ENCODE peak calls at places on chromosomes 13 and 19, in eight cellular contexts. One of them, this sample, is unnamed.

GRCh38 chr19:46766569-46767317 is 20.5 kb upstream of the STRN4 start:
- DNase-seq in HCT116: no peak
- DNase-seq in CD8-positive, alpha-beta memory T cell: peak
- DNase-seq in neuronal stem cell: no peak
- DNase-seq in tibial nerve: no peak
- DNase-seq in ovary: no peak
- DNase-seq in GM23338: peak
- DNase-seq in A549: no peak
- DNase-seq in this sample: peak

GRCh38 chr13:44961997-44962396 is 27.3 kb downstream of the NUFIP1 start:
- DNase-seq in HCT116: no peak
- DNase-seq in CD8-positive, alpha-beta memory T cell: no peak
- DNase-seq in neuronal stem cell: no peak
- DNase-seq in tibial nerve: no peak
- DNase-seq in ovary: no peak
- DNase-seq in GM23338: no peak
- DNase-seq in A549: no peak
- DNase-seq in this sample: no peak

GRCh38 chr19:53549354-53549753 is 11.4 kb downstream of the ZNF331 start:
- DNase-seq in HCT116: no peak
- DNase-seq in CD8-positive, alpha-beta memory T cell: no peak
- DNase-seq in neuronal stem cell: no peak
- DNase-seq in tibial nerve: no peak
- DNase-seq in ovary: no peak
- DNase-seq in GM23338: peak
- DNase-seq in A549: no peak
- DNase-seq in this sample: no peak

GRCh38 chr19:8609210-8610040 is 1.1 kb downstream of the ADAMTS10 start:
- DNase-seq in HCT116: peak
- DNase-seq in CD8-positive, alpha-beta memory T cell: no peak
- DNase-seq in neuronal stem cell: peak
- DNase-seq in tibial nerve: no peak
- DNase-seq in ovary: peak
- DNase-seq in GM23338: peak
- DNase-seq in A549: peak
- DNase-seq in this sample: no peak

GRCh38 chr13:110307697-110308376 is 753 bp downstream of the COL4A2 start:
- DNase-seq in HCT116: no peak
- DNase-seq in CD8-positive, alpha-beta memory T cell: no peak
- DNase-seq in neuronal stem cell: peak
- DNase-seq in tibial nerve: no peak
- DNase-seq in ovary: peak
- DNase-seq in GM23338: peak
- DNase-seq in A549: no peak
- DNase-seq in this sample: no peak

GRCh38 chr13:111859361-111860105 is 207.4 kb upstream of the SOX1 start:
- DNase-seq in HCT116: no peak
- DNase-seq in CD8-positive, alpha-beta memory T cell: no peak
- DNase-seq in neuronal stem cell: no peak
- DNase-seq in tibial nerve: no peak
- DNase-seq in ovary: no peak
- DNase-seq in GM23338: no peak
- DNase-seq in A549: no peak
- DNase-seq in this sample: no peak

GRCh38 chr19:39692822-39693221 is 11.5 kb upstream of the LGALS14 start:
- DNase-seq in HCT116: no peak
- DNase-seq in CD8-positive, alpha-beta memory T cell: no peak
- DNase-seq in neuronal stem cell: no peak
- DNase-seq in tibial nerve: no peak
- DNase-seq in ovary: no peak
- DNase-seq in GM23338: no peak
- DNase-seq in A549: no peak
- DNase-seq in this sample: no peak

GRCh38 chr13:73169971-73170370 is 111.2 kb downstream of the KLF5 start:
- DNase-seq in HCT116: no peak
- DNase-seq in CD8-positive, alpha-beta memory T cell: no peak
- DNase-seq in neuronal stem cell: no peak
- DNase-seq in tibial nerve: no peak
- DNase-seq in ovary: no peak
- DNase-seq in GM23338: peak
- DNase-seq in A549: no peak
- DNase-seq in this sample: no peak

GRCh38 chr13:110156186-110157065 is 150.5 kb downstream of the COL4A1 start:
- DNase-seq in HCT116: no peak
- DNase-seq in CD8-positive, alpha-beta memory T cell: no peak
- DNase-seq in neuronal stem cell: no peak
- DNase-seq in tibial nerve: no peak
- DNase-seq in ovary: no peak
- DNase-seq in GM23338: no peak
- DNase-seq in A549: no peak
- DNase-seq in this sample: no peak

GRCh38 chr13:50612717-50613116 is 230.8 kb downstream of the DLEU7 start:
- DNase-seq in HCT116: no peak
- DNase-seq in CD8-positive, alpha-beta memory T cell: no peak
- DNase-seq in neuronal stem cell: no peak
- DNase-seq in tibial nerve: no peak
- DNase-seq in ovary: no peak
- DNase-seq in GM23338: no peak
- DNase-seq in A549: no peak
- DNase-seq in this sample: no peak

GRCh38 chr13:87344176-87344575 is 327.0 kb upstream of the SLITRK5 start:
- DNase-seq in HCT116: no peak
- DNase-seq in CD8-positive, alpha-beta memory T cell: no peak
- DNase-seq in neuronal stem cell: no peak
- DNase-seq in tibial nerve: no peak
- DNase-seq in ovary: no peak
- DNase-seq in GM23338: peak
- DNase-seq in A549: no peak
- DNase-seq in this sample: no peak

GRCh38 chr19:3056454-3057016 is 5.8 kb downstream of the TLE5 start:
- DNase-seq in HCT116: no peak
- DNase-seq in CD8-positive, alpha-beta memory T cell: no peak
- DNase-seq in neuronal stem cell: no peak
- DNase-seq in tibial nerve: no peak
- DNase-seq in ovary: peak
- DNase-seq in GM23338: no peak
- DNase-seq in A549: no peak
- DNase-seq in this sample: no peak

GRCh38 chr19:44869728-44870470 is 21.2 kb upstream of the TOMM40 start:
- DNase-seq in HCT116: no peak
- DNase-seq in CD8-positive, alpha-beta memory T cell: no peak
- DNase-seq in neuronal stem cell: no peak
- DNase-seq in tibial nerve: peak
- DNase-seq in ovary: peak
- DNase-seq in GM23338: no peak
- DNase-seq in A549: no peak
- DNase-seq in this sample: no peak

GRCh38 chr19:29371766-29372415 is 153.9 kb upstream of the VSTM2B start:
- DNase-seq in HCT116: no peak
- DNase-seq in CD8-positive, alpha-beta memory T cell: no peak
- DNase-seq in neuronal stem cell: no peak
- DNase-seq in tibial nerve: no peak
- DNase-seq in ovary: no peak
- DNase-seq in GM23338: no peak
- DNase-seq in A549: no peak
- DNase-seq in this sample: no peak

DNA sequence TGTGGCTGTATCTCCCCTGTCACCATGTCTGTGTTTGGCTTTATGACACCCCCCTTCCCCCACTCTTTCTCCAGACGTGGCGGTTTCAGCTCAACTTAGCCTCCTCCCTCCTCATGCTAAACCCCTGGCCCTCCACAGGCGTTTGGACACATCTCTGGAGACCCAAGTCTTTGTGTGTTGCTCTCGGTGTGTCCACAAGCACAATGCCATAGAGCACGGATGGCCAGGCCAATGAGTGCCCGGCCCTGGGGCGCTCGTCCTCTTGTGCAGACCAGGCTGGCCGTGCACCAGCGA is 468 bp downstream of the PPP1R14A start:
- DNase-seq in HCT116: no peak
- DNase-seq in CD8-positive, alpha-beta memory T cell: no peak
- DNase-seq in neuronal stem cell: no peak
- DNase-seq in tibial nerve: no peak
- DNase-seq in ovary: no peak
- DNase-seq in GM23338: peak
- DNase-seq in A549: no peak
- DNase-seq in this sample: no peak
- H3K4me3 ChIP-seq in HCT116: no peak
- H3K4me3 ChIP-seq in CD8-positive, alpha-beta memory T cell: no peak
- H3K4me3 ChIP-seq in neuronal stem cell: no peak
- H3K4me3 ChIP-seq in tibial nerve: peak
- H3K4me3 ChIP-seq in ovary: peak
- H3K4me3 ChIP-seq in GM23338: peak
- H3K4me3 ChIP-seq in A549: peak
- H3K4me3 ChIP-seq in this sample: no peak

GRCh38 chr13:113980489-113981064 is 6.7 kb upstream of the C13orf46 start:
- DNase-seq in HCT116: no peak
- DNase-seq in CD8-positive, alpha-beta memory T cell: no peak
- DNase-seq in neuronal stem cell: no peak
- DNase-seq in tibial nerve: no peak
- DNase-seq in ovary: no peak
- DNase-seq in GM23338: no peak
- DNase-seq in A549: no peak
- DNase-seq in this sample: no peak

GRCh38 chr13:113979791-113980471 is 6.1 kb upstream of the C13orf46 start:
- DNase-seq in HCT116: no peak
- DNase-seq in CD8-positive, alpha-beta memory T cell: no peak
- DNase-seq in neuronal stem cell: no peak
- DNase-seq in tibial nerve: no peak
- DNase-seq in ovary: peak
- DNase-seq in GM23338: no peak
- DNase-seq in A549: no peak
- DNase-seq in this sample: no peak

GRCh38 chr13:113977976-113978375 is 4.1 kb upstream of the C13orf46 start:
- DNase-seq in HCT116: no peak
- DNase-seq in CD8-positive, alpha-beta memory T cell: no peak
- DNase-seq in neuronal stem cell: no peak
- DNase-seq in tibial nerve: no peak
- DNase-seq in ovary: no peak
- DNase-seq in GM23338: no peak
- DNase-seq in A549: no peak
- DNase-seq in this sample: no peak

GRCh38 chr13:113976711-113977684 is 3.1 kb upstream of the C13orf46 start:
- DNase-seq in HCT116: no peak
- DNase-seq in CD8-positive, alpha-beta memory T cell: no peak
- DNase-seq in neuronal stem cell: no peak
- DNase-seq in tibial nerve: no peak
- DNase-seq in ovary: peak
- DNase-seq in GM23338: no peak
- DNase-seq in A549: peak
- DNase-seq in this sample: no peak

GRCh38 chr13:113978741-113979481 is 5.0 kb upstream of the C13orf46 start:
- DNase-seq in HCT116: no peak
- DNase-seq in CD8-positive, alpha-beta memory T cell: no peak
- DNase-seq in neuronal stem cell: no peak
- DNase-seq in tibial nerve: no peak
- DNase-seq in ovary: peak
- DNase-seq in GM23338: no peak
- DNase-seq in A549: no peak
- DNase-seq in this sample: no peak
- H3K27ac ChIP-seq in HCT116: no peak
- H3K27ac ChIP-seq in CD8-positive, alpha-beta memory T cell: no peak
- H3K27ac ChIP-seq in neuronal stem cell: no peak
- H3K27ac ChIP-seq in tibial nerve: no peak
- H3K27ac ChIP-seq in ovary: no peak
- H3K27ac ChIP-seq in GM23338: no peak
- H3K27ac ChIP-seq in A549: no peak
- H3K27ac ChIP-seq in this sample: no peak

GRCh38 chr19:57632987-57633831 is at the start of gene ZNF211:
- DNase-seq in HCT116: peak
- DNase-seq in CD8-positive, alpha-beta memory T cell: peak
- DNase-seq in neuronal stem cell: peak
- DNase-seq in tibial nerve: peak
- DNase-seq in ovary: peak
- DNase-seq in GM23338: peak
- DNase-seq in A549: peak
- DNase-seq in this sample: peak
- H3K4me3 ChIP-seq in HCT116: peak
- H3K4me3 ChIP-seq in CD8-positive, alpha-beta memory T cell: peak
- H3K4me3 ChIP-seq in neuronal stem cell: peak
- H3K4me3 ChIP-seq in tibial nerve: peak
- H3K4me3 ChIP-seq in ovary: peak
- H3K4me3 ChIP-seq in GM23338: peak
- H3K4me3 ChIP-seq in A549: peak
- H3K4me3 ChIP-seq in this sample: peak

GRCh38 chr19:17532557-17532956 is 21.1 kb downstream of the PGLS start:
- DNase-seq in HCT116: no peak
- DNase-seq in CD8-positive, alpha-beta memory T cell: no peak
- DNase-seq in neuronal stem cell: no peak
- DNase-seq in tibial nerve: no peak
- DNase-seq in ovary: no peak
- DNase-seq in GM23338: no peak
- DNase-seq in A549: no peak
- DNase-seq in this sample: no peak
- H3K27ac ChIP-seq in HCT116: no peak
- H3K27ac ChIP-seq in CD8-positive, alpha-beta memory T cell: no peak
- H3K27ac ChIP-seq in neuronal stem cell: no peak
- H3K27ac ChIP-seq in tibial nerve: no peak
- H3K27ac ChIP-seq in ovary: no peak
- H3K27ac ChIP-seq in GM23338: no peak
- H3K27ac ChIP-seq in A549: no peak
- H3K27ac ChIP-seq in this sample: no peak

GRCh38 chr13:36675213-36675536 is 1.4 kb downstream of the SERTM1 start:
- DNase-seq in HCT116: no peak
- DNase-seq in CD8-positive, alpha-beta memory T cell: no peak
- DNase-seq in neuronal stem cell: no peak
- DNase-seq in tibial nerve: no peak
- DNase-seq in ovary: no peak
- DNase-seq in GM23338: peak
- DNase-seq in A549: no peak
- DNase-seq in this sample: no peak

GRCh38 chr13:36674337-36675212 is 755 bp downstream of the SERTM1 start:
- DNase-seq in HCT116: no peak
- DNase-seq in CD8-positive, alpha-beta memory T cell: no peak
- DNase-seq in neuronal stem cell: no peak
- DNase-seq in tibial nerve: no peak
- DNase-seq in ovary: no peak
- DNase-seq in GM23338: peak
- DNase-seq in A549: no peak
- DNase-seq in this sample: no peak

GRCh38 chr13:36673838-36674326 is at the start of gene SERTM1:
- DNase-seq in HCT116: no peak
- DNase-seq in CD8-positive, alpha-beta memory T cell: no peak
- DNase-seq in neuronal stem cell: peak
- DNase-seq in tibial nerve: no peak
- DNase-seq in ovary: peak
- DNase-seq in GM23338: peak
- DNase-seq in A549: no peak
- DNase-seq in this sample: no peak

DNA sequence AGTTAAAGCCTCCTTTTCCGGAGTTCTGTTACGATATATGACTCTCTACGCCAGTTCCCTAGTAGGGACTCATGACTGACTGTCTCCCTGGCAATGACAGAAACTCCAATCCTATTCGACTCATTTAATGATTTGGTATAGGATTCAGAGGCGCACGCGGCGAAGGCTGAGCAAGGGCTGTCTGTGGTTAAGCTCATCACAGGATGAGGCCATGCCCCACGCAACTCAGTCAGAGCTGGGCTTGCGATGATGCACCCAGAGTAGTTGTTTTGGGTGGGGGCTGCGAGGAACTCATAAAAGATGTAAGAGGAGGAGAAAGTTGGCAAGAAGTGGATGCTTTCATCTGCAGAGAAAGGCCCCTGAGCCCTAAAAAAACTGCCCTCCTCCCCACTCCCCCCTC is 468 bp upstream of the SERTM1 start:
- DNase-seq in HCT116: no peak
- DNase-seq in CD8-positive, alpha-beta memory T cell: no peak
- DNase-seq in neuronal stem cell: no peak
- DNase-seq in tibial nerve: no peak
- DNase-seq in ovary: no peak
- DNase-seq in GM23338: peak
- DNase-seq in A549: no peak
- DNase-seq in this sample: no peak
- H3K4me3 ChIP-seq in HCT116: no peak
- H3K4me3 ChIP-seq in CD8-positive, alpha-beta memory T cell: no peak
- H3K4me3 ChIP-seq in neuronal stem cell: peak
- H3K4me3 ChIP-seq in tibial nerve: no peak
- H3K4me3 ChIP-seq in ovary: peak
- H3K4me3 ChIP-seq in GM23338: peak
- H3K4me3 ChIP-seq in A549: no peak
- H3K4me3 ChIP-seq in this sample: no peak